ENCODE peak calls at places on chromosomes 13 and 19, in six cellular contexts. One of them, this sample, is unnamed.

GRCh38 chr13:111893607-111894443 is 173.1 kb upstream of the SOX1 start:
- DNase-seq in HuH-7: no peak
- DNase-seq in astrocyte of the cerebellum: no peak
- DNase-seq in mesothelial cell of epicardium: no peak
- DNase-seq in HTR-8/SVneo: no peak
- DNase-seq in suprapubic skin: peak
- DNase-seq in this sample: peak

GRCh38 chr13:86567119-86567518 is 767.9 kb upstream of the SLITRK6 start:
- DNase-seq in HuH-7: no peak
- DNase-seq in astrocyte of the cerebellum: no peak
- DNase-seq in mesothelial cell of epicardium: no peak
- DNase-seq in HTR-8/SVneo: no peak
- DNase-seq in suprapubic skin: no peak
- DNase-seq in this sample: no peak

GRCh38 chr19:23440791-23441190 is 45.5 kb upstream of the ZNF91 start:
- DNase-seq in HuH-7: peak
- DNase-seq in astrocyte of the cerebellum: no peak
- DNase-seq in mesothelial cell of epicardium: no peak
- DNase-seq in HTR-8/SVneo: no peak
- DNase-seq in suprapubic skin: no peak
- DNase-seq in this sample: no peak

GRCh38 chr19:58473775-58474174 is 2.4 kb upstream of the ZNF446 start:
- DNase-seq in HuH-7: no peak
- DNase-seq in astrocyte of the cerebellum: no peak
- DNase-seq in mesothelial cell of epicardium: no peak
- DNase-seq in HTR-8/SVneo: no peak
- DNase-seq in suprapubic skin: no peak
- DNase-seq in this sample: no peak

GRCh38 chr13:37226966-37227365 is 121.5 kb upstream of the CSNK1A1L start:
- DNase-seq in HuH-7: no peak
- DNase-seq in astrocyte of the cerebellum: no peak
- DNase-seq in mesothelial cell of epicardium: no peak
- DNase-seq in HTR-8/SVneo: no peak
- DNase-seq in suprapubic skin: no peak
- DNase-seq in this sample: no peak

GRCh38 chr19:28988066-28988465 is 224.9 kb downstream of the UQCRFS1 start:
- DNase-seq in HuH-7: no peak
- DNase-seq in astrocyte of the cerebellum: no peak
- DNase-seq in mesothelial cell of epicardium: no peak
- DNase-seq in HTR-8/SVneo: no peak
- DNase-seq in suprapubic skin: no peak
- DNase-seq in this sample: no peak

GRCh38 chr13:105428816-105429215 is 1106.6 kb downstream of the EFNB2 start:
- DNase-seq in HuH-7: no peak
- DNase-seq in astrocyte of the cerebellum: no peak
- DNase-seq in mesothelial cell of epicardium: no peak
- DNase-seq in HTR-8/SVneo: peak
- DNase-seq in suprapubic skin: no peak
- DNase-seq in this sample: no peak

GRCh38 chr19:56639217-56639616 is 3.7 kb upstream of the SMIM17 start:
- DNase-seq in HuH-7: peak
- DNase-seq in astrocyte of the cerebellum: no peak
- DNase-seq in mesothelial cell of epicardium: no peak
- DNase-seq in HTR-8/SVneo: no peak
- DNase-seq in suprapubic skin: no peak
- DNase-seq in this sample: no peak

GRCh38 chr19:518292-519231 is 11.3 kb downstream of the TPGS1 start:
- DNase-seq in HuH-7: peak
- DNase-seq in astrocyte of the cerebellum: no peak
- DNase-seq in mesothelial cell of epicardium: peak
- DNase-seq in HTR-8/SVneo: no peak
- DNase-seq in suprapubic skin: no peak
- DNase-seq in this sample: no peak

GRCh38 chr13:21674271-21675009 is 3.6 kb downstream of the FGF9 start:
- DNase-seq in HuH-7: peak
- DNase-seq in astrocyte of the cerebellum: no peak
- DNase-seq in mesothelial cell of epicardium: no peak
- DNase-seq in HTR-8/SVneo: no peak
- DNase-seq in suprapubic skin: no peak
- DNase-seq in this sample: no peak

GRCh38 chr19:13095393-13095784 is 7.3 kb downstream of the LYL1 start:
- DNase-seq in HuH-7: no peak
- DNase-seq in astrocyte of the cerebellum: no peak
- DNase-seq in mesothelial cell of epicardium: no peak
- DNase-seq in HTR-8/SVneo: no peak
- DNase-seq in suprapubic skin: no peak
- DNase-seq in this sample: no peak

GRCh38 chr13:112067121-112067741 is at the start of gene SOX1:
- DNase-seq in HuH-7: no peak
- DNase-seq in astrocyte of the cerebellum: no peak
- DNase-seq in mesothelial cell of epicardium: peak
- DNase-seq in HTR-8/SVneo: no peak
- DNase-seq in suprapubic skin: peak
- DNase-seq in this sample: no peak

GRCh38 chr13:32125221-32125621 is 93.6 kb downstream of the FRY start:
- DNase-seq in HuH-7: no peak
- DNase-seq in astrocyte of the cerebellum: no peak
- DNase-seq in mesothelial cell of epicardium: no peak
- DNase-seq in HTR-8/SVneo: no peak
- DNase-seq in suprapubic skin: no peak
- DNase-seq in this sample: no peak

GRCh38 chr13:36344886-36345437 is 1.2 kb downstream of the SPART start:
- DNase-seq in HuH-7: no peak
- DNase-seq in astrocyte of the cerebellum: no peak
- DNase-seq in mesothelial cell of epicardium: no peak
- DNase-seq in HTR-8/SVneo: no peak
- DNase-seq in suprapubic skin: no peak
- DNase-seq in this sample: no peak

GRCh38 chr19:31518626-31519025 is 169.4 kb upstream of the TSHZ3 start:
- DNase-seq in HuH-7: no peak
- DNase-seq in astrocyte of the cerebellum: no peak
- DNase-seq in mesothelial cell of epicardium: peak
- DNase-seq in HTR-8/SVneo: no peak
- DNase-seq in suprapubic skin: no peak
- DNase-seq in this sample: no peak

GRCh38 chr13:46171223-46171622 is 10.8 kb downstream of the LCP1 start:
- DNase-seq in HuH-7: no peak
- DNase-seq in astrocyte of the cerebellum: no peak
- DNase-seq in mesothelial cell of epicardium: no peak
- DNase-seq in HTR-8/SVneo: no peak
- DNase-seq in suprapubic skin: no peak
- DNase-seq in this sample: no peak

GRCh38 chr19:2469102-2469914 is 6.6 kb upstream of the GADD45B start:
- DNase-seq in HuH-7: no peak
- DNase-seq in astrocyte of the cerebellum: no peak
- DNase-seq in mesothelial cell of epicardium: no peak
- DNase-seq in HTR-8/SVneo: peak
- DNase-seq in suprapubic skin: no peak
- DNase-seq in this sample: no peak

GRCh38 chr19:12733369-12733896 is 1.1 kb downstream of the TRIR start:
- DNase-seq in HuH-7: peak
- DNase-seq in astrocyte of the cerebellum: no peak
- DNase-seq in mesothelial cell of epicardium: no peak
- DNase-seq in HTR-8/SVneo: no peak
- DNase-seq in suprapubic skin: no peak
- DNase-seq in this sample: no peak

GRCh38 chr19:30222993-30223865 is 149.0 kb upstream of the ZNF536 start:
- DNase-seq in HuH-7: no peak
- DNase-seq in astrocyte of the cerebellum: no peak
- DNase-seq in mesothelial cell of epicardium: peak
- DNase-seq in HTR-8/SVneo: no peak
- DNase-seq in suprapubic skin: no peak
- DNase-seq in this sample: no peak